ENCODE peak calls at places on chromosomes 16 and 17, in eight cellular contexts. L is transverse colon; Q is thoracic aorta; A is heart left ventricle; K is effector memory CD4-positive, alpha-beta T cell; W is psoas muscle; N is naive thymus-derived CD4-positive, alpha-beta T cell; X is testis. O is an unnamed sample.

GRCh38 chr17:19331134-19331533 is 31.4 kb downstream of the B9D1 start:
- DNase-seq in L (no peak), Q (no peak), A (no peak), K (no peak), W (no peak), N (no peak), X (no peak), O (no peak)

GRCh38 chr17:64418506-64419339 is 28.1 kb upstream of the PECAM1 start:
- DNase-seq in L (no peak), Q (no peak), A (no peak), K (no peak), W (no peak), N (no peak), X (peak; percentile 25), O (no peak)

GRCh38 chr17:42286411-42287295 is 1.6 kb upstream of the STAT5A start:
- DNase-seq in L (peak; percentile 24), Q (no peak), A (peak; percentile 49), K (no peak), W (peak; percentile 75), N (no peak), X (peak; percentile 58), O (no peak)

GRCh38 chr16:11367483-11367906 is 22.2 kb downstream of the RMI2 start:
- DNase-seq in L (peak; percentile 25), Q (no peak), A (no peak), K (no peak), W (no peak), N (no peak), X (no peak), O (no peak)

GRCh38 chr16:56909484-56910113 is 22.3 kb upstream of the HERPUD1 start:
- DNase-seq in L (no peak), Q (no peak), A (no peak), K (no peak), W (no peak), N (no peak), X (no peak), O (no peak)

GRCh38 chr16:27500801-27501200 is 48.9 kb downstream of the GTF3C1 start:
- DNase-seq in L (no peak), Q (no peak), A (no peak), K (no peak), W (no peak), N (no peak), X (no peak), O (no peak)

GRCh38 chr17:752620-753219 is 656 bp upstream of the GEMIN4 start:
- DNase-seq in L (peak; percentile 60), Q (peak; percentile 46), A (peak; percentile 81), K (no peak), W (peak; percentile 87), N (no peak), X (peak; percentile 81), O (no peak)

GRCh38 chr17:1625507-1626080 is 3.0 kb downstream of the SLC43A2 start:
- DNase-seq in L (no peak), Q (no peak), A (peak; percentile 29), K (no peak), W (no peak), N (no peak), X (no peak), O (no peak)

GRCh38 chr17:48671697-48672171 is 45.6 kb upstream of the HOXB9 start:
- DNase-seq in L (peak; percentile 87), Q (peak; percentile 44), A (peak; percentile 65), K (peak; percentile 49), W (peak; percentile 91), N (peak; percentile 65), X (peak; percentile 92), O (peak; percentile 53)

GRCh38 chr17:539048-539447 is 175.6 kb downstream of the VPS53 start:
- DNase-seq in L (no peak), Q (no peak), A (no peak), K (no peak), W (no peak), N (no peak), X (no peak), O (no peak)

GRCh38 chr16:5509794-5510193 is 412.2 kb upstream of the EEF2KMT start:
- DNase-seq in L (peak; percentile 82), Q (no peak), A (no peak), K (no peak), W (no peak), N (no peak), X (no peak), O (no peak)

GRCh38 chr16:87080571-87081167 is 236.5 kb downstream of the C16orf95 start:
- DNase-seq in L (no peak), Q (no peak), A (no peak), K (no peak), W (no peak), N (no peak), X (no peak), O (no peak)
- H3K9me3 ChIP-seq in L (peaks cover 23% of the 10 kb centered on the region), Q (peaks cover 8% of the 10 kb centered on the region), A (peaks cover 24% of the 10 kb centered on the region), K (peaks cover 4% of the 10 kb centered on the region), W (peaks cover 15% of the 10 kb centered on the region), N (no peaks in the 10 kb centered on the region), X (no peaks in the 10 kb centered on the region), O (peaks cover 4% of the 10 kb centered on the region)

GRCh38 chr17:82097919-82098168 is 192 bp downstream of the FASN start:
- DNase-seq in L (no peak), Q (no peak), A (no peak), K (no peak), W (no peak), N (no peak), X (no peak), O (no peak)
- H3K36me3 ChIP-seq in L (peaks cover 19% of the 10 kb centered on the region), Q (peaks cover 20% of the 10 kb centered on the region), A (peaks cover 6% of the 10 kb centered on the region), K (peaks cover 23% of the 10 kb centered on the region), W (no peaks in the 10 kb centered on the region), N (peaks cover 28% of the 10 kb centered on the region), X (no peaks in the 10 kb centered on the region), O (peaks cover 15% of the 10 kb centered on the region)

GRCh38 chr17:17171186-17171585 is 34.9 kb downstream of the PLD6 start:
- DNase-seq in L (no peak), Q (no peak), A (no peak), K (no peak), W (no peak), N (no peak), X (no peak), O (no peak)
- H3K4me1 ChIP-seq in L (no peaks in the 10 kb centered on the region), Q (no peaks in the 10 kb centered on the region), A (no peaks in the 10 kb centered on the region), K (peaks cover 49% of the 10 kb centered on the region), W (peaks cover 4% of the 10 kb centered on the region), N (peaks cover 17% of the 10 kb centered on the region), X (no peaks in the 10 kb centered on the region), O (peaks cover 32% of the 10 kb centered on the region)

GRCh38 chr17:83144421-83145357 is 65.3 kb downstream of the METRNL start:
- DNase-seq in L (no peak), Q (no peak), A (no peak), K (no peak), W (peak; percentile 77), N (no peak), X (peak; percentile 27), O (no peak)

GRCh38 chr17:83145358-83145738 is 65.9 kb downstream of the METRNL start:
- DNase-seq in L (no peak), Q (no peak), A (no peak), K (no peak), W (no peak), N (no peak), X (no peak), O (no peak)

GRCh38 chr17:83143817-83144231 is 64.4 kb downstream of the METRNL start:
- DNase-seq in L (no peak), Q (no peak), A (no peak), K (no peak), W (no peak), N (no peak), X (peak; percentile 10), O (no peak)

GRCh38 chr17:83145831-83146230 is 66.4 kb downstream of the METRNL start:
- DNase-seq in L (no peak), Q (no peak), A (no peak), K (no peak), W (no peak), N (no peak), X (peak; percentile 7), O (no peak)

GRCh38 chr17:83142619-83143018 is 63.2 kb downstream of the METRNL start:
- DNase-seq in L (no peak), Q (no peak), A (no peak), K (no peak), W (no peak), N (no peak), X (no peak), O (no peak)
- H3K9me3 ChIP-seq in L (no peaks in the 10 kb centered on the region), Q (no peaks in the 10 kb centered on the region), A (no peaks in the 10 kb centered on the region), K (no peaks in the 10 kb centered on the region), W (no peaks in the 10 kb centered on the region), N (no peaks in the 10 kb centered on the region), X (no peaks in the 10 kb centered on the region), O (no peaks in the 10 kb centered on the region)

GRCh38 chr16:31179153-31179746 is 689 bp upstream of the FUS start:
- DNase-seq in L (no peak), Q (no peak), A (no peak), K (no peak), W (peak; percentile 60), N (no peak), X (no peak), O (no peak)

GRCh38 chr16:31182391-31182790 is 2.5 kb downstream of the FUS start:
- DNase-seq in L (no peak), Q (no peak), A (no peak), K (no peak), W (no peak), N (no peak), X (no peak), O (no peak)

GRCh38 chr16:31177136-31177535 is 2.8 kb upstream of the FUS start:
- DNase-seq in L (no peak), Q (no peak), A (no peak), K (peak; percentile 36), W (no peak), N (peak; percentile 50), X (no peak), O (peak; percentile 70)

GRCh38 chr16:31181102-31181830 is 1.3 kb downstream of the FUS start:
- DNase-seq in L (peak; percentile 38), Q (no peak), A (peak; percentile 54), K (peak; percentile 33), W (peak; percentile 61), N (peak; percentile 54), X (peak; percentile 55), O (no peak)

DNA sequence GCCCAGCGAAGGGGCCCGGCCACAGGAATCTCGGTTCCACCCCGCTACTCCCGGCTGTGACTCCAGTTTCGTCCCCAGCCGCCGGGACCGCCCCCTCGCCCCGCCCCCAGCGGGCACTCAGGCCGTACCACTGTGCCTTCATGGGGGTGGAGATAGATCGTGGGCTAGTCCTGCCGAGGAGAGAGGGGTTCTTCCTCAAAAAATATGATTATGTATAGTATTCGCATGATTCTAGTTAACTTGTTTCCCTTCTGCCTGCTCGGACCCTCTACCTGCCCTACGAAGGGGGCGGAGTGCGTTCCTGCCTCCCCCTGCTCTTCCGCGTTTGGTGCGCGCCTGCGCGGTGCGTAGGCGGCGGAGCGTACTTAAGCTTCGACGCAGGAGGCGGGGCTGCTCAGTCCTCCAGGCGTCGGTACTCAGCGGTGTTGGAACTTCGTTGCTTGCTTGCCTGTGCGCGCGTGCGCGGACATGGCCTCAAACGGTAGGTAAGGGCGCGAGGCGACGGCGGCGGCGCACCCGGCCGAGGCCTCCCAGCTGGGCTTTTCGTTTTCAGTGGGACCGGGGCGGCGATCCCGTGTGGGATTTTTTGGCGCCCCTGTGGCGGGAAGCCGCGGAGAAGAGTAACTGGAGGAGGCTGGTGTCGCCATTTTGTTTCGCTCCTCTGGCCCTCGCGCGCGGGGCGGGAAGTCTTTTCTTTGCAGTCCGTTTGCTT is at the start of gene FUS:
- DNase-seq in L (peak; percentile 94), Q (peak; percentile 41), A (peak; percentile 91), K (peak; percentile 86), W (peak; percentile 96), N (peak; percentile 95), X (peak; percentile 95), O (peak; percentile 89)
- H3K36me3 ChIP-seq in L (peaks cover 17% of the 10 kb centered on the region), Q (peaks cover 20% of the 10 kb centered on the region), A (peaks cover 22% of the 10 kb centered on the region), K (peaks cover 30% of the 10 kb centered on the region), W (peaks cover 9% of the 10 kb centered on the region), N (peaks cover 40% of the 10 kb centered on the region), X (no peaks in the 10 kb centered on the region), O (peaks cover 22% of the 10 kb centered on the region)